ENCODE peak calls at places on chromosomes 1 and 21, in six cellular contexts. K is activated B cell treated with CpG ODN at 0.5 μM for 24 hours, F is ovary, C is NCI-H446, S is HS-5, P is mucosa of gallbladder. A is an unnamed sample.

GRCh38 chr1:24283326-24284155 is 35.6 kb upstream of the GRHL3 start:
- DNase-seq in C (no peak), F (no peak), K (no peak), S (peak), P (peak), A (no peak)

GRCh38 chr1:183932412-183932811 is 105.1 kb downstream of the COLGALT2 start:
- DNase-seq in C (peak), S (no peak), P (peak), K (no peak), F (peak), A (no peak)

GRCh38 chr1:116986531-116987255 is 14.9 kb upstream of the CD101 start:
- DNase-seq in P (no peak), C (no peak), K (no peak), F (no peak), S (no peak), A (no peak)

GRCh38 chr1:219847215-219847855 is 81.0 kb downstream of the SLC30A10 start:
- DNase-seq in P (peak), C (no peak), S (peak), K (no peak), F (no peak), A (no peak)

GRCh38 chr1:181647314-181648035 is 164.2 kb downstream of the CACNA1E start:
- DNase-seq in K (no peak), F (no peak), C (no peak), P (peak), S (no peak), A (no peak)

GRCh38 chr1:81619156-81619555 is 181.6 kb upstream of the ADGRL2 start:
- DNase-seq in S (no peak), C (no peak), P (no peak), K (no peak), F (no peak), A (no peak)

GRCh38 chr1:220430059-220430458 is 97.9 kb upstream of the MARK1 start:
- DNase-seq in S (no peak), P (no peak), C (no peak), F (no peak), K (no peak), A (peak)

GRCh38 chr1:231885209-231885854 is 258.7 kb downstream of the DISC1 start:
- DNase-seq in P (no peak), K (no peak), C (no peak), S (no peak), F (no peak), A (no peak)

GRCh38 chr1:113783254-113784103 is 24.2 kb upstream of the PHTF1 start:
- DNase-seq in S (no peak), C (peak), K (no peak), P (peak), F (no peak), A (no peak)

GRCh38 chr1:223724376-223724775 is 12.0 kb downstream of the CAPN2 start:
- DNase-seq in S (no peak), P (no peak), F (no peak), K (no peak), C (no peak), A (no peak)

GRCh38 chr1:38038836-38039235 is 7.8 kb downstream of the POU3F1 start:
- DNase-seq in F (no peak), C (no peak), P (no peak), K (no peak), S (no peak), A (no peak)

GRCh38 chr1:31238986-31239613 is 587 bp downstream of the NKAIN1 start:
- DNase-seq in P (no peak), S (no peak), C (no peak), K (no peak), F (no peak), A (peak)

GRCh38 chr1:30744060-30744756 is 13.4 kb downstream of the LAPTM5 start:
- DNase-seq in K (no peak), S (no peak), C (no peak), F (no peak), P (no peak), A (no peak)

GRCh38 chr1:94323311-94324167 is 86.2 kb upstream of the ARHGAP29 start:
- DNase-seq in P (no peak), S (no peak), C (no peak), K (no peak), F (no peak), A (no peak)

GRCh38 chr21:45489480-45489982 is 52.7 kb downstream of the SLC19A1 start:
- DNase-seq in C (no peak), F (no peak), P (no peak), S (no peak), K (no peak), A (no peak)

GRCh38 chr1:245837741-245838140 is 669.3 kb downstream of the SMYD3 start:
- DNase-seq in C (no peak), K (no peak), S (no peak), P (no peak), F (no peak), A (no peak)

GRCh38 chr1:38039386-38039933 is 7.1 kb downstream of the POU3F1 start:
- DNase-seq in P (no peak), F (no peak), C (no peak), K (no peak), S (no peak), A (no peak)

GRCh38 chr1:181514298-181515290 is 31.3 kb downstream of the CACNA1E start:
- DNase-seq in K (no peak), P (no peak), F (no peak), C (no peak), S (no peak), A (no peak)

GRCh38 chr1:39085174-39085573 is 59.0 kb downstream of the NDUFS5 start:
- DNase-seq in C (no peak), K (no peak), P (no peak), F (peak), S (no peak), A (no peak)

GRCh38 chr1:56146449-56146848 is 432.9 kb downstream of the PLPP3 start:
- DNase-seq in P (no peak), C (no peak), S (no peak), F (no peak), K (no peak), A (no peak)

GRCh38 chr1:118575060-118575459 is 390.0 kb upstream of the SPAG17 start:
- DNase-seq in F (no peak), P (no peak), C (no peak), K (no peak), S (no peak), A (no peak)

GRCh38 chr1:38284953-38285352 is 238.4 kb upstream of the POU3F1 start:
- DNase-seq in P (no peak), K (no peak), C (no peak), F (no peak), S (no peak), A (no peak)

GRCh38 chr1:165871311-165872067 is 44.1 kb downstream of the UCK2 start:
- DNase-seq in P (peak), F (no peak), C (no peak), S (no peak), K (no peak), A (no peak)

GRCh38 chr1:182280521-182280920 is 111.1 kb downstream of the GLUL start:
- DNase-seq in K (no peak), P (no peak), F (no peak), C (no peak), S (no peak), A (no peak)

GRCh38 chr1:89603651-89604413 is 29.1 kb upstream of the LRRC8C start:
- DNase-seq in K (no peak), C (no peak), F (no peak), P (no peak), S (no peak), A (no peak)

GRCh38 chr1:226642421-226642820 is 93.9 kb downstream of the STUM start:
- DNase-seq in K (no peak), S (no peak), F (no peak), C (no peak), P (no peak), A (no peak)

GRCh38 chr1:1542766-1543705 is 2.6 kb upstream of the TMEM240 start:
- DNase-seq in C (no peak), F (no peak), S (no peak), P (no peak), K (no peak), A (no peak)

GRCh38 chr1:211378844-211379243 is 52.2 kb downstream of the TRAF5 start:
- DNase-seq in P (no peak), K (no peak), C (no peak), F (no peak), S (peak), A (no peak)

GRCh38 chr1:17017435-17017834 is 5.7 kb upstream of the ATP13A2 start:
- DNase-seq in S (no peak), F (no peak), P (no peak), C (no peak), K (no peak), A (no peak)

GRCh38 chr1:80050085-80050484 is 1043.6 kb upstream of the ADGRL4 start:
- DNase-seq in S (no peak), C (no peak), P (no peak), F (no peak), K (no peak), A (no peak)

GRCh38 chr1:71196685-71197084 is 115.8 kb upstream of the ZRANB2 start:
- DNase-seq in P (no peak), K (no peak), S (peak), F (no peak), C (peak), A (no peak)

GRCh38 chr1:16402742-16403141 is 34.5 kb downstream of the SPATA21 start:
- DNase-seq in P (no peak), K (no peak), S (no peak), F (no peak), C (no peak), A (no peak)